ENCODE peak calls at places on chromosome 1, in six cellular contexts. G is tibial artery; T is A549; W is mammary epithelial cell; D is CD4-positive, CD25-positive, alpha-beta regulatory T cell; R is keratinocyte. L is an unnamed sample. For H3K9me3 and H3K4me1, the result is how much of the 10 kb centered on the place peaks cover.

GRCh38 chr1:966135-966602 is at the start of gene PLEKHN1:
- DNase-seq in G (no peak), T (no peak), W (peak), D (no peak), R (no peak), L (peak)

GRCh38 chr1:43274125-43274803 is 4.5 kb downstream of the TMEM125 start:
- DNase-seq in G (no peak), T (no peak), W (peak), D (no peak), R (peak), L (peak)

GRCh38 chr1:19315378-19316206 is 3.5 kb downstream of the SLC66A1 start:
- DNase-seq in G (no peak), T (no peak), W (peak), D (no peak), R (no peak), L (no peak)

GRCh38 chr1:54808443-54809207 is 7.5 kb upstream of the TTC22 start:
- DNase-seq in G (no peak), T (no peak), W (no peak), D (no peak), R (no peak), L (no peak)

GRCh38 chr1:63575340-63575826 is 17.8 kb upstream of the PGM1 start:
- DNase-seq in G (no peak), T (no peak), W (peak), D (no peak), R (no peak), L (no peak)

GRCh38 chr1:220901906-220902305 is 22.7 kb downstream of the HLX start:
- DNase-seq in G (no peak), T (no peak), W (no peak), D (no peak), R (no peak), L (no peak)

GRCh38 chr1:225954753-225955152 is 13.7 kb upstream of the LEFTY2 start:
- DNase-seq in G (no peak), T (no peak), W (no peak), D (no peak), R (no peak), L (no peak)

GRCh38 chr1:3350441-3351261 is 103.8 kb upstream of the ARHGEF16 start:
- DNase-seq in G (peak), T (no peak), W (no peak), D (no peak), R (no peak), L (no peak)

GRCh38 chr1:56403321-56403720 is 176.0 kb downstream of the PLPP3 start:
- DNase-seq in G (no peak), T (no peak), W (peak), D (no peak), R (no peak), L (no peak)

GRCh38 chr1:45411510-45411899 is 71.3 kb upstream of the MUTYH start:
- DNase-seq in G (no peak), T (no peak), W (no peak), D (no peak), R (no peak), L (no peak)

GRCh38 chr1:98698625-98699024 is 37.1 kb downstream of the SNX7 start:
- DNase-seq in G (no peak), T (no peak), W (no peak), D (no peak), R (no peak), L (no peak)

GRCh38 chr1:24786191-24786590 is 40.9 kb downstream of the CLIC4 start:
- DNase-seq in G (no peak), T (no peak), W (peak), D (no peak), R (no peak), L (no peak)

GRCh38 chr1:34378968-34379729 is 202.4 kb downstream of the C1orf94 start:
- DNase-seq in G (no peak), T (no peak), W (no peak), D (no peak), R (no peak), L (no peak)

GRCh38 chr1:1758692-1759455 is 19.4 kb downstream of the NADK start:
- DNase-seq in G (no peak), T (peak), W (peak), D (no peak), R (no peak), L (peak)

GRCh38 chr1:33286451-33287185 is 30.3 kb downstream of the ZNF362 start:
- DNase-seq in G (no peak), T (no peak), W (no peak), D (no peak), R (no peak), L (peak)

GRCh38 chr1:203153051-203153988 is 22.3 kb downstream of the MYBPH start:
- DNase-seq in G (no peak), T (no peak), W (no peak), D (no peak), R (no peak), L (no peak)

GRCh38 chr1:31815752-31816484 is at the start of gene SPOCD1:
- DNase-seq in G (peak), T (peak), W (peak), D (peak), R (peak), L (peak)

GRCh38 chr1:154992721-154993571 is 440 bp upstream of the LENEP start:
- DNase-seq in G (peak), T (no peak), W (no peak), D (no peak), R (no peak), L (no peak)

GRCh38 chr1:45557422-45557944 is 6.9 kb downstream of the AKR1A1 start:
- DNase-seq in G (no peak), T (no peak), W (peak), D (no peak), R (no peak), L (no peak)

GRCh38 chr1:174812656-174813055 is 187.1 kb upstream of the CACYBP start:
- DNase-seq in G (no peak), T (no peak), W (no peak), D (no peak), R (no peak), L (no peak)

GRCh38 chr1:37862330-37862729 is 2.9 kb upstream of the MTF1 start:
- DNase-seq in G (no peak), T (peak), W (peak), D (no peak), R (no peak), L (no peak)

GRCh38 chr1:234296481-234296880 is 76.8 kb upstream of the COA6 start:
- DNase-seq in G (no peak), T (no peak), W (no peak), D (no peak), R (no peak), L (no peak)

GRCh38 chr1:39266269-39266668 is 61.8 kb downstream of the MACF1 start:
- DNase-seq in G (no peak), T (no peak), W (no peak), D (no peak), R (no peak), L (no peak)

GRCh38 chr1:14525262-14525661 is 73.2 kb upstream of the KAZN start:
- DNase-seq in G (no peak), T (no peak), W (no peak), D (no peak), R (no peak), L (no peak)

GRCh38 chr1:152796421-152796820 is at the start of gene LCE1D:
- DNase-seq in G (no peak), T (no peak), W (no peak), D (no peak), R (no peak), L (no peak)

GRCh38 chr1:59480188-59480888 is 183.4 kb downstream of the FGGY start:
- DNase-seq in G (no peak), T (no peak), W (no peak), D (no peak), R (no peak), L (no peak)

GRCh38 chr1:18949689-18950414 is 6.6 kb downstream of the IFFO2 start:
- DNase-seq in G (peak), T (no peak), W (peak), D (no peak), R (no peak), L (peak)

GRCh38 chr1:203871114-203871875 is 9.9 kb downstream of the SNRPE start:
- DNase-seq in G (no peak), T (peak), W (peak), D (no peak), R (no peak), L (peak)

GRCh38 chr1:6245869-6246496 is 2.0 kb downstream of the HES3 start:
- DNase-seq in G (no peak), T (no peak), W (peak), D (peak), R (no peak), L (no peak)

GRCh38 chr1:153869486-153869885 is 53.3 kb downstream of the GATAD2B start:
- DNase-seq in G (no peak), T (no peak), W (no peak), D (no peak), R (no peak), L (no peak)
- H3K9me3 ChIP-seq in G (under half), T (under half), W (under half), D (under half), R (under half), L (under half)

DNA sequence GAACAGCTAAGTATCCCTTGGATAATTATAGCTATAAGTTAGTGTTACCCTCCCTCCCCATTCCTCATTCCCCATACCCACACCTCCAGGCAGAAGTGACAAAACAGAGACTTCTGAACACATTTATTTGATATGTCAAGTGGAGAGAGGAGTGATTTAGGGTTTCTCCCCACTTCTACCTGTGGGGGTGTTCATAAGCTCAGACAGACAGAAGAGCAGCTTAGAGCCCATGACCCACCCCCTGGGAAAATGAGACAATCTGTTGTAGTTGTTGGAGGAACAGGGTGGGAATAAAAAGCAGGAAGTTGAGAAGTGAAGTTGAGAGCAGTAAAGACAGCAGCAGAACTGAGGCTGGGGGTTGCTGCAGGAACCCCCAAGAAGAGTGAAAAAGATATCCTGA is 1.5 kb upstream of the LIX1L start:
- DNase-seq in G (no peak), T (no peak), W (no peak), D (no peak), R (no peak), L (no peak)
- H3K4me1 ChIP-seq in G (under half), T (half or more), W (half or more), D (half or more), R (half or more), L (under half)

GRCh38 chr1:247156787-247157232 is 15.0 kb downstream of the ZNF124 start:
- DNase-seq in G (no peak), T (no peak), W (no peak), D (no peak), R (no peak), L (no peak)
- H3K9me3 ChIP-seq in G (under half), T (half or more), W (half or more), D (half or more), R (under half), L (under half)

DNA sequence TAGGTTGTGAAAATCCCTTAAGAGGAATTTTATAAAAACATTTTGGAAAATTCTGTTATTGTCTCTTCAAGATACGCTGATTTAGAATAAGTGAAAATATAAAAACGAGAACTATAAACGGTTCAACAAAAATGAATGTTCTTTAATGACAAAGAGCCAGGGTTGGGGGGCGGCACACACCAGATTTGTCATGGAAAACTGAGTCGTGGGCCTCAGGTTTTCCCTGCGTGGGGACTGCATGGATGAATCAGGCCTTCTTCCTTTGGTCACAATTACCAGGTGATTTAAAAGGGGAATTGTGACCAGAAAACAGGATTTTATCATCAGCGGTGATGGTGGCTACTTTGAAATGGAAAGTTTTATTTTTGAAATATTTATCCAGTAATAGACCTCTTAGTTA is 8.6 kb downstream of the LHX4 start:
- DNase-seq in G (no peak), T (no peak), W (no peak), D (no peak), R (no peak), L (no peak)
- H3K4me1 ChIP-seq in G (under half), T (under half), W (under half), D (under half), R (under half), L (under half)

DNA sequence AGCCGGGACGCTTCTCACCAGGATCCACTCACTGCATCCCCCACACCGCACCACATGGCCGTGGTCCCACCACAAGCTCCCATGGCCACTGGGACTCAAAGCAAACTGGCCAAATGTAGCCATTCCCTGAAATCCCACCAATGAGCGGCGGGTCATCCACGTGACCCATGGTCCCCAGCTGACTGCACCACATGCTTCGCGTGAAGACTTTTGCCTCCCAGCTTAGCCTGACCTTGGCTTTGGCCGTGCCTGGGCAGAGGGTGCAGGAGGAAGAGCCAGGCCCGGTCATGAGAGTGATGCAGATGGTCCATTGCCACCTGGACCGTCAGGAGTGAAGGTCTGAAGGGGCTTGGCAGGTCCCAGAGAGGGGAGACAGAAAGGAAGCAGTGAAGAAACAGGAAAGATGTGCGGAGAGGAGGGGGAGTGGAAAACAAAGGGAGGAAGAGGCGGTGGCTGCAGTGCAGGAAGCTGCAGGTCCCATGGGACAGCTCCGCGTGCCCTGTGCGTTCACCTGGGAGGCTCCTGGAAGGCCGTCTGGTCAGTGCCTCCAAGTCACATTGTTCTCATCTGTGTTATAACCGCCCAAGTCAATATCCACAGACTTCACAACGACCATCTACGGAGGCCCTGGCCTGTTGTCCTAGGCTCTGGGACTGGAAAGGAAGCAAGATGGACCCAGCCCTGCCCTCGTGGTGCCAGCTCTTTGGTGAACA is 167.8 kb upstream of the AJAP1 start:
- DNase-seq in G (no peak), T (no peak), W (no peak), D (no peak), R (no peak), L (no peak)
- H3K9me3 ChIP-seq in G (under half), T (under half), W (under half), D (under half), R (under half), L (under half)

DNA sequence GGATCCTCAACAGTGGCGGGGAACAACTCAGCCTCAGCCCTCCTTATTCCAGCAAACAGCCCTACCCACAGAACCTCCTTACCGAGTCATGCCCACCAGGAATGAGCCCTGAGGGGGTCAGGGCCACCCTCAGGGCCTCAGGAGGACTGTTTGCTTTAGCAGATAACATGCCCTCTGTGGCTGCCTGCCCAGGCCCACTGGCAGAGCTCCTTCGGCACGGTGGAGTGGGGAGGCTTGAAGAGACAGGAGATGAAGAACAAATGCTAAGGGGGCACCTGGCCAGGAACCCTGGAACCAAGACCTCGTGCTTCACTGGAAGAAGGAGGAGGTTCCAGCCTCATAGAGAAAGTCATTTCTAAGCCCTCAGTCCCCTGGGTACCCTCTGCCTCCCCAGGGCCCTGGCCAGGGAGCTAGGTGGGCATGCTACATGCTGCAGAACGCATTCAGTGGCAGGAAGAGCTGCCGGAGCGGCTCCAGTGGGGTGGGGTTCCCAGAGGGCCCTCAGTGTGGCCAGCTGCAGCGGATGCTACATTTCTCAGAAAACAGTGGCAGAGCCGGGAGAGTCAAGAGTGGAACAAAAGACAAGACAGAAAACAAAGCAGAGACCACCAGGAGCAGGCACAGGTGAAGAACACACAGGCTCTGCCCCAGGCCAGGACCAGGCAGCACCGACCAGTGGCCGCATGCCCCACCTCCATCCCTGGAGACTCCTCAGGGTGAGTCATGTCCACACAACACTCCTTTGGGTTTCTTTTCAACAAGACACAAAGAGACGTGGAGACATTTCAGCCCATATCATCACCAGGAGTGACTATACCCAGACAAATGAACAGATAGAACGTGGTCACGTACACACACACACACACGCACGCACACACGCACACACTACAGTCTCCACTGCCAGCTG is 39.8 kb downstream of the RIMS3 start:
- DNase-seq in G (no peak), T (no peak), W (peak), D (no peak), R (no peak), L (peak)
- H3K4me1 ChIP-seq in G (under half), T (under half), W (under half), D (under half), R (under half), L (under half)

DNA sequence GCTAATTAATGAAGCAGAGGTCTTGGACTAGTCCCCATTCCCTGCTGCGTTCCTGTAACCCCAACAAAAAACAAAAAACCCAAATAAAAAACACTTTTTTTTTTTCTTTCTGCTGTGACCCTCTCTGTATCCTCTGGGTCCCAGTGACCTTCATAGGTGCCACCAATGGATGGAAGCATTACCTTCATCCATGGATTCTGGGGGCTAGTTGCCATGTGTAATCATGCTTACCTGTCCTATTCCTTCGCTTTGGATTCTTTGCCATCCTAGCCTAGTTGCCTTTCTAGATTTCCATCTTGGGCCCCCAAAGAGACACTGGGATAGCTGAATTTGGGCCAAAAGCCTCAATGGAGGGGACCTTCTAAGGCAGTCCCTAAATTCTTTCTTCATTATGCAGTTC is 1208.7 kb downstream of the BRINP3 start:
- DNase-seq in G (no peak), T (no peak), W (no peak), D (no peak), R (no peak), L (peak)
- H3K9me3 ChIP-seq in G (under half), T (under half), W (under half), D (under half), R (under half), L (under half)

DNA sequence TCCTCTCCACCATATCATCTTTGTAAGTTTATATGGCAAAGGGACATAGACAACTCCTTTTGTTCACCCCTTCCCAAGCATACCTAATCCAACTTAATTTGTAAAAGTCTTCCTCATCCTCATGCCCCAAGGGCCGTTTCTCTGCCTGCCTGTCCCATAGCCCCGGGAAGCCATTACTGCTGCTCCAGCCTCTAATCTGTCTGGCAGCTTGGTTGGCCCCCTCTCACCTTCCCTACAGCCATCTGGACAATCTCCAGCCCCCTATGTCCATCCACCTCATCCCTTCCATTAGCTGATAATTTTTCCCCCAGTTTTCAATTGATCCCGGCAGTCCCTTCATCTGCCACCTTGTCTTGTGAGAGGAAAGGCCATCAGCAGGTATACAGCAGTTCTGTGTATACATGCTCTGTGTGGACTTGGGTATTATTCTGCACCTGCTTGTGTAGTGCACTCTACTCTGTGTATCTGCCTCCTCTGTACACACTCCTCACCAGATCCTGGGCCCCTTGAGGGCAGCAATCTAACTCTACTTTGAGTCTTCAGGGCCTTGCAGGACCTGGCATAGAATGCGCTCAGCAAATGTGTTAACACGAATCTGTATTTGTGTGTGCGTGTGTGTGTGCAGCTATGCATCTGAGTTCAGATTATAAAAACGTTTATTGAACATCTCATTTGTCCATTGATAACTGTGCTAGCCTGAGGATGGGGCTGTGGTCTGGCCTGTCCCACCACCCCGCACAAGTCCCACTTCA is 3.7 kb upstream of the MEF2D start:
- DNase-seq in G (no peak), T (no peak), W (no peak), D (no peak), R (no peak), L (no peak)
- H3K4me1 ChIP-seq in G (under half), T (half or more), W (under half), D (half or more), R (under half), L (under half)

DNA sequence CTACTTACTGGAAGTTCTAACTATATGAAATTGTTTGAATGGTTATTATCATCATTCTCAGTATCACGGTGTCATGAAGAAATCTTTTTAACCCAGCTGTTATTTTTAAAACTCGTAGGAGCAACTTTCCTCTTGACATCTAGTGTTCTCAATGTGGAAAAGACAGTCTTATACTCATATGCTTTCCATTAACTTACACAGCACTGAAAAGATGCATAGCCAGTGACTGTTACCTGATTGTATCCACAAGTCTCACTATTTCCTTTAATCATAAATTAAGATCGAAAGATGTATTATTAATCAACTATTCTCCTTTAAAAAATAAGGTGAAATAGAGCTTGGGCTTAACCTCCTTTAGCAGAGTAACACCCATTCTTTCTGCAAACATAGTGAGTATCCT is 59.7 kb upstream of the TNFSF4 start:
- DNase-seq in G (no peak), T (no peak), W (no peak), D (no peak), R (no peak), L (no peak)
- H3K9me3 ChIP-seq in G (under half), T (under half), W (under half), D (under half), R (under half), L (under half)

GRCh38 chr1:22710688-22711024 is at the start of gene EPHB2:
- DNase-seq in G (no peak), T (peak), W (peak), D (no peak), R (no peak), L (peak)
- H3K4me1 ChIP-seq in G (under half), T (under half), W (under half), D (under half), R (under half), L (under half)